ENCODE peak calls at places on chromosomes 3 and 15, in nine cellular contexts. X is ovary, O is HepG2, T is GM12878, M is A549, C is tibial nerve, Z is K562, U is stomach, P is SK-N-SH. B is an unnamed sample.

GRCh38 chr15:59420986-59421618 is 16.9 kb upstream of the FAM81A start:
- DNase-seq in X (no peak), O (no peak), T (no peak), M (no peak), C (no peak), Z (no peak), U (no peak), P (no peak), B (no peak)

GRCh38 chr15:26095710-26096330 is 232.7 kb upstream of the ATP10A start:
- DNase-seq in X (no peak), O (no peak), T (no peak), M (no peak), C (no peak), Z (peak; percentile 18), U (no peak), P (no peak), B (no peak)

GRCh38 chr3:165946360-165946759 is 109.1 kb upstream of the BCHE start:
- DNase-seq in X (no peak), O (no peak), T (no peak), M (no peak), C (no peak), Z (no peak), U (no peak), P (no peak), B (no peak)

GRCh38 chr3:46208167-46208704 is at the start of gene CCR1:
- DNase-seq in X (no peak), O (peak; percentile 37), T (peak; percentile 92), M (peak; percentile 14), C (peak; percentile 56), Z (peak; percentile 41), U (no peak), P (no peak), B (peak; percentile 57)

GRCh38 chr3:171862993-171863521 is 19.9 kb downstream of the TMEM212 start:
- DNase-seq in X (no peak), O (peak; percentile 58), T (no peak), M (no peak), C (no peak), Z (no peak), U (no peak), P (no peak), B (no peak)

GRCh38 chr15:70853855-70854668 is at the start of gene LARP6:
- DNase-seq in X (peak; percentile 78), O (no peak), T (no peak), M (peak; percentile 52), C (peak; percentile 21), Z (no peak), U (peak; percentile 67), P (peak; percentile 96), B (peak; percentile 27)

GRCh38 chr3:107680698-107681097 is 157.9 kb downstream of the BBX start:
- DNase-seq in X (no peak), O (no peak), T (no peak), M (no peak), C (no peak), Z (no peak), U (no peak), P (no peak), B (no peak)

GRCh38 chr3:5479229-5479799 is 291.8 kb downstream of the EDEM1 start:
- DNase-seq in X (no peak), O (no peak), T (no peak), M (peak; percentile 10), C (no peak), Z (peak; percentile 83), U (peak; percentile 52), P (no peak), B (peak; percentile 34)

GRCh38 chr3:160804762-160805161 is 48.7 kb downstream of the PPM1L start:
- DNase-seq in X (no peak), O (no peak), T (no peak), M (no peak), C (no peak), Z (no peak), U (peak; percentile 68), P (peak; percentile 29), B (peak; percentile 47)

GRCh38 chr3:31444220-31445142 is 88.2 kb upstream of the STT3B start:
- DNase-seq in X (no peak), O (no peak), T (no peak), M (no peak), C (no peak), Z (no peak), U (no peak), P (no peak), B (no peak)

GRCh38 chr15:85773249-85773648 is 21.5 kb downstream of the KLHL25 start:
- DNase-seq in X (no peak), O (no peak), T (no peak), M (no peak), C (no peak), Z (no peak), U (no peak), P (no peak), B (no peak)

GRCh38 chr15:93829115-93829849 is 402.1 kb upstream of the MCTP2 start:
- DNase-seq in X (no peak), O (no peak), T (no peak), M (peak; percentile 7), C (peak; percentile 16), Z (no peak), U (no peak), P (peak; percentile 36), B (no peak)

GRCh38 chr15:57505949-57506391 is 85.7 kb upstream of the MYZAP start:
- DNase-seq in X (no peak), O (no peak), T (no peak), M (peak; percentile 39), C (no peak), Z (no peak), U (peak; percentile 90), P (no peak), B (peak; percentile 72)

GRCh38 chr15:57503051-57503702 is 88.5 kb upstream of the MYZAP start:
- DNase-seq in X (no peak), O (peak; percentile 25), T (no peak), M (peak; percentile 35), C (no peak), Z (peak; percentile 47), U (no peak), P (no peak), B (no peak)

GRCh38 chr15:57504599-57504940 is 87.1 kb upstream of the MYZAP start:
- DNase-seq in X (no peak), O (no peak), T (no peak), M (no peak), C (no peak), Z (no peak), U (no peak), P (no peak), B (no peak)

GRCh38 chr15:57505056-57505713 is 86.5 kb upstream of the MYZAP start:
- DNase-seq in X (no peak), O (peak; percentile 19), T (no peak), M (peak; percentile 55), C (no peak), Z (no peak), U (peak; percentile 70), P (no peak), B (no peak)

GRCh38 chr15:57503911-57504598 is 87.6 kb upstream of the MYZAP start:
- DNase-seq in X (peak; percentile 55), O (no peak), T (no peak), M (no peak), C (peak; percentile 38), Z (no peak), U (no peak), P (peak; percentile 37), B (no peak)
- H3K4me1 ChIP-seq in X (peaks cover 16% of the 10 kb centered on the region), O (peaks cover 76% of the 10 kb centered on the region), T (no peaks in the 10 kb centered on the region), M (peaks cover 50% of the 10 kb centered on the region), C (no peaks in the 10 kb centered on the region), Z (no peaks in the 10 kb centered on the region), U (peaks cover 38% of the 10 kb centered on the region), P (no peaks in the 10 kb centered on the region), B (peaks cover 17% of the 10 kb centered on the region)

GRCh38 chr3:22170370-22170769 is 419.4 kb upstream of the ZNF385D start:
- DNase-seq in X (no peak), O (no peak), T (no peak), M (no peak), C (no peak), Z (no peak), U (no peak), P (no peak), B (no peak)

GRCh38 chr3:22172964-22173363 is 422.0 kb upstream of the ZNF385D start:
- DNase-seq in X (no peak), O (no peak), T (no peak), M (no peak), C (no peak), Z (no peak), U (no peak), P (no peak), B (no peak)

GRCh38 chr3:22176911-22177310 is 425.9 kb upstream of the ZNF385D start:
- DNase-seq in X (no peak), O (no peak), T (no peak), M (no peak), C (no peak), Z (no peak), U (no peak), P (no peak), B (no peak)

DNA sequence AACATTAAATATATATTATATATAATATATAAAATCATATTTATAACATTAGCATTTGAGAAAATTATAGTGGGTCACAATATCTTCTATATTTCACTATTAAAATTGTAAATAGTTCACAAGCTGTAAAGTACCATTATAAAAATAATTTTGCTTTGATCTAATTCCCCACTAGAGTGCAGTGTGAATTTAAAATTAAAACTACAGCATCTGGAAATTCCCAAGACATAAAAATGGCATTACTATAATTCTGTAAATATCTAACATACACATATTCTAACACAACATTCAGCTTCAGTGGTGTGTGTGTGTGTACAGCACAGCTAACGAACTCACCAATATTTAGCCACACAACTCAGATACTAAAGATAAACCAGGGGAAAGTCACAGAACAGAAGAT is 424.9 kb upstream of the ZNF385D start:
- DNase-seq in X (no peak), O (no peak), T (no peak), M (no peak), C (no peak), Z (no peak), U (no peak), P (peak; percentile 11), B (no peak)
- TF ChIP-seq EP300 in X (no peak), O (no peak), T (no peak), M (no peak), C (no peak), Z (no peak), U (no peak), P (no peak), B (no peak)

DNA sequence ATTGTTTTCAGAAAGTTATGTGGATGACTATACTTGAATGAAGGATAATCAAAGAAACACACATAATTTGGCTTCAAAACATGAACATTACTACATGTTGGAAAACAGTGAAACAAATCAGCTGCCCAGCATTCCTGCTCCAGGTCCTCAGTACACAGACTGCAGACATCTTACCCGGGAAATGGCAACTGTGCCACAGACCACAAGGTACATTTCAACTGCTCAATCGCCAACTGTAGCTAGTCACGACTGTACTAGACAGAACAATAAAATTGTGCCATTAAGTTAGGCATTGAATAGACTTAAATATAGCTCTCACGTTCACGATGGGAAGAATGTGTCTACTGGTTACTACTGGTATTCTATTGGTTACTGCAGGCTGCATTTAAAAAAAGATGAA is 5.0 kb downstream of the NAA50 start:
- DNase-seq in X (no peak), O (no peak), T (no peak), M (no peak), C (no peak), Z (no peak), U (no peak), P (no peak), B (no peak)
- H3K4me3 ChIP-seq in X (no peak overlapping the region), O (no peak overlapping the region), T (peak overlapping the region; percentile 13), M (no peak overlapping the region), C (no peak overlapping the region), Z (no peak overlapping the region), U (no peak overlapping the region), P (no peak overlapping the region), B (no peak overlapping the region)

DNA sequence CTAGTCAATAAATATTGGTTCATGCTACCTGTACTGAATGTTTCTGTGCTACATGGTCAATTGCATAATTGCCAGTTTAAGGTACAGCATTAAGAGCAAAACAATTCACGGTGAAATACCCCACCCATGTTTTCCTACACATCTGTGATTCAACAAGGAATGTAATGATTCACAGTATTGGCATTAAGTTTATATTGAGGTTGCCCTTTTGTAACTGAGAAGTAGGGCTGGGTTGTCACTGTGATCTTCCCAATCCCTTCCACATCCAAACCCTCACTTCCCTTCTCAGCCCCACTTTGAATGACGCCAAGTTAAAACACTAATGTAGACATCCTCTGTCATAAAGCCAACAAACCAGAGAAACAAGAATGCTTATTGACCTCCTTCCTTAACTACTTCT is 112.0 kb upstream of the TJP1 start:
- DNase-seq in X (no peak), O (no peak), T (no peak), M (peak; percentile 72), C (no peak), Z (no peak), U (no peak), P (no peak), B (no peak)
- H3K4me1 ChIP-seq in X (no peaks in the 10 kb centered on the region), O (no peaks in the 10 kb centered on the region), T (no peaks in the 10 kb centered on the region), M (peaks cover 62% of the 10 kb centered on the region), C (no peaks in the 10 kb centered on the region), Z (no peaks in the 10 kb centered on the region), U (no peaks in the 10 kb centered on the region), P (no peaks in the 10 kb centered on the region), B (no peaks in the 10 kb centered on the region)